ENCODE peak calls at places on chromosomes 5 and 9, in four cellular contexts. D, Z, S and M are unnamed samples.

GRCh38 chr9:134800791-134801339 is 79.7 kb upstream of the FCN2 start:
- DNase-seq in D (peak), Z (no peak), S (peak), M (no peak)

GRCh38 chr5:24749701-24750100 is 104.9 kb upstream of the CDH10 start:
- DNase-seq in S (no peak), Z (peak), D (peak), M (no peak)

GRCh38 chr9:134965421-134965820 is 47.7 kb upstream of the FCN1 start:
- DNase-seq in D (no peak), S (peak), Z (no peak), M (no peak)

GRCh38 chr5:1552469-1553255 is 28.9 kb upstream of the LPCAT1 start:
- DNase-seq in D (no peak), Z (peak), S (peak), M (no peak)

GRCh38 chr9:81513049-81513448 is 176.3 kb downstream of the TLE1 start:
- DNase-seq in D (no peak), S (no peak), Z (no peak), M (no peak)

GRCh38 chr5:33205727-33206410 is 234.9 kb upstream of the TARS1 start:
- DNase-seq in S (no peak), Z (no peak), D (peak), M (no peak)

GRCh38 chr5:40477856-40478546 is 201.7 kb upstream of the PTGER4 start:
- DNase-seq in S (no peak), Z (peak), D (peak), M (no peak)

GRCh38 chr9:63816742-63817621 is 1468.0 kb downstream of the FOXD4L5 start:
- DNase-seq in Z (peak), D (peak), S (peak), M (peak)

GRCh38 chr5:110547495-110547894 is 179.0 kb downstream of the TMEM232 start:
- DNase-seq in D (no peak), S (no peak), Z (no peak), M (no peak)

GRCh38 chr9:5441043-5441442 is 3.3 kb upstream of the PLGRKT start:
- DNase-seq in S (no peak), Z (peak), D (peak), M (peak)

GRCh38 chr5:133869675-133869978 is 98.8 kb downstream of the C5orf15 start:
- DNase-seq in Z (no peak), S (peak), D (peak), M (no peak)

GRCh38 chr5:2207966-2208544 is 325.3 kb upstream of the IRX4 start:
- DNase-seq in D (peak), S (no peak), Z (peak), M (no peak)

GRCh38 chr9:100819980-100820379 is 208.5 kb upstream of the PLPPR1 start:
- DNase-seq in D (no peak), S (no peak), Z (no peak), M (no peak)

GRCh38 chr5:67652212-67652611 is 455.6 kb upstream of the CD180 start:
- DNase-seq in S (no peak), Z (no peak), D (no peak), M (no peak)

GRCh38 chr5:90136952-90137528 is 272.5 kb downstream of the CETN3 start:
- DNase-seq in D (no peak), Z (no peak), S (no peak), M (no peak)

GRCh38 chr5:171432076-171432475 is 12.6 kb downstream of the FGF18 start:
- DNase-seq in D (no peak), S (no peak), Z (no peak), M (no peak)

GRCh38 chr9:91255327-91255726 is 106.4 kb downstream of the AUH start:
- DNase-seq in Z (peak), D (peak), S (no peak), M (peak)

GRCh38 chr9:91248707-91249106 is 113.0 kb downstream of the AUH start:
- DNase-seq in S (peak), Z (no peak), D (no peak), M (no peak)

GRCh38 chr9:91256235-91256634 is 105.5 kb downstream of the AUH start:
- DNase-seq in S (no peak), D (no peak), Z (no peak), M (no peak)

GRCh38 chr9:91258448-91258847 is 103.3 kb downstream of the AUH start:
- DNase-seq in S (no peak), D (no peak), Z (no peak), M (no peak)

GRCh38 chr9:91253488-91253887 is 108.2 kb downstream of the AUH start:
- DNase-seq in Z (no peak), S (no peak), D (peak), M (peak)
- TF ChIP-seq CTCF in Z (peak), S (no peak), D (peak), M (peak)

GRCh38 chr5:140041492-140042421 is 1.3 kb downstream of the NRG2 start:
- DNase-seq in D (peak), S (peak), Z (peak), M (no peak)
- H3K4me3 ChIP-seq in D (peak), S (peak), Z (peak), M (peak)

DNA sequence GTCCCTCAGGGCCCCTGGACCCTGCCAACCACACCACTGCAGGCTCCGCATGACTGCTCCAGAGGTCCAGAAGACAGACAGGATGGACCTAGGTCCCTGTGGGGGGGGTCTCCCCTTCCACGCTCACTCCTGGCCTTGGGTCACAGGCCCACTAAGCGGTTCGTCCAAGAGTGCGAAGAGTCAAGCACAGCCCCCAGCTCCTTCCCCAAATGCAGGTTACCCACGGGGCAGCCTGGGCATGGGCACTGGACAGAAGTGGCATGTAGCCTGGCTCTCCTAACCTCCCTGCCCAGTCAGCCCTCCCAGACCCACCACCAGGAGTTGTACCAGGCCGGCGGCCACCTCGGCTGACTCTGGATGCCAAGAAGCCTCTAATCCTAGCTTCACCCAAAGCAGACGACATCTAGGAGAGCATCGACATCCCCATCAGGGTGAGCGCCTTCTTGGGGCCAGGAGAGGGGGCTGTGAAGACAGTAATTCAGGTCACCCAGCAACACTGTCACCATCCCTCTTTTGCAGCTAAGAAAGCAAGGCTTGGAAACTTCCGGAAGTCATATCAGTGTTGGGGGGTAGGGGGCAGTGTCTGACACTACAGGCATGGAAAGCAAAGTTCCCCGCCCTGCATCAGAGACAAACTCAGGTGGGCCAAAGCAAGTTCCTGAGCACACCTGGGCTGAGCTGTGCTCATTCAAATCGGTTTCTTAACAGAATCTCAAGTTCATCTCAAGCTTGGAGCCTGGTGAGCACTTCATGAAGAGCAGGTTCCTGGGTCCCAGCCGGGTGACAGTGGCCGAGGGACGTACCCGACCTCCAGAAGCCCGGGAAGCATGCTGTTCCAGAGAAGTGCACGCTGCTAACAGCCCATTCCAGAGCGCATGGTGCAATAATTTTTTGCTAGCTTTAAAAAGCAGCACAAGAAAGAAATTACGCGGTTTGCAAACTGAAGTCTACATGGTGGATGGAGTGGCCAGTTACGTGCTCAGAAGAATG is 68.7 kb downstream of the SEMA4D start:
- DNase-seq in Z (no peak), S (no peak), D (no peak), M (no peak)
- TF ChIP-seq CTCF in Z (peak), S (no peak), D (no peak), M (peak)

GRCh38 chr9:131658753-131659129 is 81.1 kb downstream of the RAPGEF1 start:
- DNase-seq in D (no peak), S (no peak), Z (no peak), M (no peak)
- H3K4me3 ChIP-seq in D (no peak), S (no peak), Z (no peak), M (peak)

DNA sequence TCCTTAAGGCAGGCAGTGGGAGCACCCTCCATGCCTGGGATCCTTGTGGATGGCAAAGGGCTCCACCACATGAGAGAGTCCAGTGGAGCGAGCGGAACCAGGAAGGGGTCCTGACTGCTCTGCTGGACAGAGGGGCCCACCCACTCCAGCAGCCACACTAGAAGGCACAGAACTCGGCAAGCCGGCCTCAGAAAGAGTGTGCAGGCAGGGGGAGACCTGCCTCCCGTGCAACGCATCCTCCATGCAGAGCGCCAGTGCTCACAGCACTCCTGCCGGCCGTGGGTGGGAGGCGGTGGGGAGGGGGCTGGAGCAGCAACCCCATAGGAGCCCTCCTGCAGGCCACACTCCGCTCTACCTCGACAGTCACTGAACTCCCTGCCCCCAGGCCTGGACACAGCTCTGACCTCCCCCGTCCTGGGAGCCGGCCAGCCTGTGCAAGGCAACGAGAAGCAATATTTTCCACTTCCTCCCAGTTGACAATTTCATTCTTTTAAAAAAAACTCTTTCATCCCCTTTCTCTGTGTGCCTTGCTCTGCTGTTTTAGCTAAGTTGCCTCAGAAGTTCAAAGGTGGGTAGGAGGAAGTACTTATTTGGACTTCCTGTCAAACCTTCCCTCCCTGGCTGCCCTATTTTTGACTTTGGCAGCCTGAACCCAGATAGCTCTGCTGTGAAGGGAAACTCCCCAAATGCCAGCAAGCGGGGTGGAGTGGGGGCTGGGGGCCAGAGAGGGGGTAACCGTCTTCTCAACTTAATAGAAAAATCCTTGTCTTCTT is 5.3 kb upstream of the LCP2 start:
- DNase-seq in S (peak), D (no peak), Z (peak), M (no peak)
- TF ChIP-seq CTCF in S (no peak), D (no peak), Z (no peak), M (no peak)

DNA sequence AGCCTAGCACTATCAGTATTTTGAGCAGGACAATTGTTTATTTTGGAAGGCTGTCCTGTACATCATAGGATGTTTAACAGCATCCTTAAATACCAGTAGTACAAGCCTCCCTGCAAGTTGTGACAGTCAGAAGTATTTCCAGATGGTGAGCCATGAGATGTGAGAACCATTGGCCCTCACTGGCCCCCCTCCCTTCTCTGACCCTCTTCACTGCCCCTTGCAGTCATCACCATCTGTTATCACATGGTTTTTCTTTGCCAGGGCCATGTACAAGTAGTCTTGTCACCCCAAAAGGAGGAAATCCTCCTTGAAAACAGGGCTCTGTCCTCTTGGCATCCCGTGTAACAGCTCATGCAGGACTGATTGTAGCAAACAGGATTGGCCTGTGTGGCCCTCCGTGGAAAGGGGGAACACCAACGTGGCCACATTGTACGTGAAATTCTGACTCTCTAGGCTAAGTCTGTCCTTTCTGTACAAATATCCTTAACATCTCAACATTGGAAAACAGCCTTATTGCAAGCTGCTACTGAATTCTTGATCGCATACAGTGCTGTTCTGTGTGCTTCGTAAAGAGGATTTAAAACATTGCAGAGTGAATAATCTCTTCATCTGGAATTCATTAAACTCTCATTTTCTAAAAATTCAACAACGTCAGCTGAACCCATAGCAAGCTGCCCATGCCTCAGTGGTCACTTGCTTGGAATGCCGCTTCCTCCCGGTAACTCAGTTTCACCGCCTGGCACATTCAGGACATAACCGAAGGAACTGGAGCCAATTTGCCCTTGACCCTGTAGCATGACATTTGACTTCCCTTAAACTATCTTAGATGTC is 171.8 kb downstream of the ATPSCKMT start:
- DNase-seq in D (peak), Z (no peak), S (no peak), M (peak)
- H3K4me3 ChIP-seq in D (no peak), Z (no peak), S (no peak), M (no peak)